ENCODE peak calls at places on chromosome 7, in six cellular contexts. U is IMR-90, W is H1, S is neuronal stem cell, F is H9, P is mesenchymal stem cell. O is an unnamed sample.

GRCh38 chr7:157573244-157573643 is 236.4 kb downstream of the DNAJB6 start:
- DNase-seq in U (no peak), W (no peak), S (no peak), F (no peak), P (no peak), O (no peak)

GRCh38 chr7:63925626-63926460 is 72.8 kb upstream of the ZNF722 start:
- DNase-seq in U (no peak), W (no peak), S (no peak), F (no peak), P (no peak), O (peak; percentile 91)

GRCh38 chr7:121187676-121188075 is 141.1 kb upstream of the WNT16 start:
- DNase-seq in U (peak; percentile 16), W (no peak), S (no peak), F (no peak), P (peak; percentile 8), O (no peak)

GRCh38 chr7:101138149-101138870 is 11.4 kb downstream of the SERPINE1 start:
- DNase-seq in U (peak; percentile 98), W (no peak), S (no peak), F (peak; percentile 88), P (peak; percentile 98), O (peak; percentile 98)

GRCh38 chr7:32937344-32938174 is 19.7 kb upstream of the FKBP9 start:
- DNase-seq in U (peak; percentile 61), W (no peak), S (no peak), F (no peak), P (peak; percentile 49), O (no peak)

GRCh38 chr7:35571596-35572240 is 123.2 kb downstream of the HERPUD2 start:
- DNase-seq in U (no peak), W (no peak), S (no peak), F (no peak), P (no peak), O (no peak)

GRCh38 chr7:10720042-10720441 is 253.6 kb upstream of the PHF14 start:
- DNase-seq in U (no peak), W (no peak), S (no peak), F (no peak), P (no peak), O (no peak)

GRCh38 chr7:39406464-39406863 is 159.7 kb upstream of the YAE1 start:
- DNase-seq in U (no peak), W (no peak), S (no peak), F (no peak), P (no peak), O (no peak)

GRCh38 chr7:135802697-135803096 is 54.1 kb upstream of the FAM180A start:
- DNase-seq in U (peak; percentile 14), W (no peak), S (no peak), F (no peak), P (peak; percentile 23), O (no peak)

DNA sequence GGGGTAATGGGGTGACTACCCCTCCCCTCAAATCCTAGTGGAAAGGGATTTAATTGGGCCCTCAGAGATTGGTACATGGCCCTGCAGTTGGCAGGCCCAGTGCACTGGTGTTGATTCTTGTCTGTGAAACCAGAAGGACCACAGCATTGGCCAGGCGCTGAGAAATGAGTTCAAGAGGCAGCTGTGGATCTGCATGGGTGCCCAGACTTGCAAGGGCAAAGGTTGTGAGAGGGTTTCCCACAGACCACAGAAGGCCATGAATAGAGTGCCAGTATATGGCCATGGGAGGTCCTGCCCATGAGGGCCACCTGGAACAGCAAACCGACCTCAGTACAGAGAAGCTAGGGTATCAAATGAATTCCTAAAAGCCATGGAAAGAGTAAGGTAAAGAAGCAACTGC is 32.9 kb downstream of the TMEM168 start:
- DNase-seq in U (no peak), W (no peak), S (no peak), F (no peak), P (no peak), O (no peak)
- H3K14ac ChIP-seq in U (no peak overlapping the region), W (no peak overlapping the region), S (no peak overlapping the region), F (no peak overlapping the region), P (no peak overlapping the region), O (no peak overlapping the region)

DNA sequence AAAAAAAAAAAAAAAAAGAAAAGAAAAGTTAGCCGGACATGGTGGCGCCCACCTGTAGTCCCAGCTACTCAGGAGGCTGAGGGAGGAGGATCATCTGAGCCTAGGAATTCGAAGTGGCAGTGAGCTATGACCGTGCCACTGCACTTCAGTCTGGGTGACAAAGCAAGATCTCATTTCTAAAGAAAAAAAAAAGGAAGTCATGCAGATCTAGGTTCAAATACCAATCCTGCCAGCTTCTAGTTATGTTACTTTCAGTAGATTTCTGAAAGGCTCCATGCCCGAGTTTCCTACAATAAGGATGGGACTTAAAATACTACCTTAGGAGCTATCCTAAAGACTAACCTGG is 4.5 kb downstream of the ZC3HAV1 start:
- DNase-seq in U (no peak), W (no peak), S (no peak), F (no peak), P (no peak), O (no peak)
- H3K14ac ChIP-seq in U (no peak overlapping the region), W (no peak overlapping the region), S (no peak overlapping the region), F (no peak overlapping the region), P (no peak overlapping the region), O (no peak overlapping the region)

DNA sequence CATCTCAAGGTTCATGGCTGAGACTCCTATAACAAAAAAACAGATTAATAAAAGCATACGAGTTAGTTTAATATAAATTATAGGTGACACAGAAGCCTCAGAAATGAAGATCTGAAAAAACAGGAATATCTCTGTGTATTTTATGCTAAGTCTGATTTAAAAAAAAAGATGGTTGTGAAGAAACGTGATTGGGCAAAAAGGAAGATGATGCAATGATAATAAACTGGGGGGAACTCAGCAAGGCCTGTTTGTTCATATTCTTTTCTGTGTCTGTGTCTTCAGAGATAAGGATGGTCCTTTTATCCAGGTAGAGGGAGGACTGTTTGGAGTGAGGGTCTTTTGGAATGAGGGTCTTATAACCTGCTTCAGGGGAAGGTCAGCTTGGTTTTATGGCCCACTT is 25.9 kb downstream of the TAC1 start:
- DNase-seq in U (no peak), W (no peak), S (no peak), F (no peak), P (no peak), O (no peak)
- H3K14ac ChIP-seq in U (no peak overlapping the region), W (no peak overlapping the region), S (no peak overlapping the region), F (no peak overlapping the region), P (no peak overlapping the region), O (no peak overlapping the region)

DNA sequence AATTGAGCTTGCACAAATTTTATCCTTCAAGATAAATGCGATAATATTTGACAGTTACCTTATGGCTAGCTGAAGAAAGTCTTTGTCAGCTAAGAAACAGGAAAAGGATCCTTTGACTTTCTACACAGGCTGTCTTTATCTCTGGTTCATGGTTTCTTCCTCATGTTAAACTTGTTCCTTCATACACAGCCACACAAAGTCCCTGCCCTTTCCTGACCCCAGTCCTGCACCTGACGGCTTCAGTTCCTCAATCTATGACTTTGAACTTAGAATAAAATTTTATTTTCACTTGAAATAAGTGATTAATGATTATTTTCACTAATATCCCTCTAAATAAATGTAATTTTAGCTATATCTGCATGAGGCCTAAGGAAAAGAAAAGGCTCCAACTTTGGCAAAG is 77.8 kb upstream of the PRSS1 start:
- DNase-seq in U (no peak), W (no peak), S (no peak), F (no peak), P (no peak), O (no peak)
- H3K14ac ChIP-seq in U (no peak overlapping the region), W (no peak overlapping the region), S (no peak overlapping the region), F (no peak overlapping the region), P (no peak overlapping the region), O (no peak overlapping the region)

O was measured in trophoblast cell.